ENCODE peak calls at places on chromosomes 5 and 9, in five cellular contexts. L is upper lobe of right lung, E is IMR-90, O is lower lobe of right lung, X is OCI-LY7. H is an unnamed sample. For H3K4me1 and H3K36me3, the result is how much of the 10 kb centered on the place peaks cover.

GRCh38 chr5:7983433-7983832 is 114.5 kb downstream of the MTRR start:
- DNase-seq in X (no peak), O (no peak), L (no peak), E (no peak), H (no peak)

GRCh38 chr5:59744531-59744992 is 149.0 kb downstream of the PDE4D start:
- DNase-seq in O (no peak), E (peak), X (no peak), L (no peak), H (no peak)

GRCh38 chr9:8234286-8234819 is 434.8 kb upstream of the DMAC1 start:
- DNase-seq in L (no peak), X (no peak), O (no peak), E (no peak), H (no peak)

GRCh38 chr9:126953089-126953809 is 38.7 kb downstream of the RALGPS1 start:
- DNase-seq in X (no peak), O (no peak), E (peak), L (no peak), H (no peak)

GRCh38 chr9:114086009-114086408 is 7.9 kb upstream of the AMBP start:
- DNase-seq in L (no peak), X (no peak), O (no peak), E (no peak), H (no peak)

GRCh38 chr5:61082516-61083280 is 79.6 kb downstream of the SMIM15 start:
- DNase-seq in O (no peak), X (no peak), E (peak), L (no peak), H (no peak)

GRCh38 chr5:94423411-94423810 is 195.0 kb downstream of the KIAA0825 start:
- DNase-seq in L (no peak), O (no peak), X (no peak), E (no peak), H (no peak)

GRCh38 chr9:86303316-86303975 is 21.1 kb upstream of the ISCA1 start:
- DNase-seq in E (peak), X (no peak), O (no peak), L (no peak), H (no peak)

GRCh38 chr9:128257086-128257825 is 18.6 kb downstream of the GOLGA2 start:
- DNase-seq in O (no peak), E (no peak), X (no peak), L (no peak), H (no peak)

GRCh38 chr5:139297439-139298133 is 4.0 kb downstream of the MATR3 start:
- DNase-seq in X (no peak), L (no peak), E (no peak), O (no peak), H (no peak)

GRCh38 chr9:92664394-92665152 is 5.4 kb downstream of the IPPK start:
- DNase-seq in L (peak), E (peak), X (peak), O (no peak), H (no peak)

GRCh38 chr5:111163000-111163399 is 61.2 kb upstream of the CAMK4 start:
- DNase-seq in E (peak), O (no peak), X (no peak), L (no peak), H (no peak)

GRCh38 chr5:95526871-95527270 is 27.9 kb downstream of the SKIC3 start:
- DNase-seq in O (no peak), E (peak), X (no peak), L (no peak), H (no peak)

DNA sequence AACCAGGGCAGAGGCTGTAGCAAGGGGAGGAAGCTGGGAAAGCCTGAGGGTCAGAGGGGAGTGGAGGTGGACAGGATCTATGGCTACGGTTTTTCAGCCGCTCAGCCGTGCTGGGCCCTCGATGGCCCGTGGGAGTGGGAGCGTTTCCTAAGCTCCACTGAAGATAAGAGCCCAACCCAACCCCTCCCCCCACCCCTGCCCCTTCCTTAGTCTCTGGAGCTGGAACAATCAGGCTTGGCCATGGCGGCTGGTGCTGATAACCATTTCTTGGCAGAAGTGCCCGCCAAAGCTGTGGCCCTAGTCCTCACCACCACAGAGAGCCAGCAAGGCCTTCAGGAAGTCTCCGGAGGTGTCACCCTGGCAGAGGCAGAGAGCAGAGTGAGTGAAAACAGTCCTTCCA is 20.3 kb upstream of the TNIP1 start:
- DNase-seq in O (no peak), L (no peak), E (no peak), X (no peak), H (no peak)
- H3K4me1 ChIP-seq in O (half or more), L (half or more), E (under half), X (under half), H (under half)

GRCh38 chr5:31680528-31680927 is 41.6 kb downstream of the PDZD2 start:
- DNase-seq in E (no peak), L (no peak), X (no peak), O (no peak), H (no peak)
- H3K4me3 ChIP-seq in E (no peak), L (no peak), X (no peak), O (no peak), H (no peak)

GRCh38 chr9:97321681-97322080 is 14.2 kb downstream of the CCDC180 start:
- DNase-seq in O (no peak), X (no peak), L (no peak), E (no peak), H (no peak)

GRCh38 chr9:97319380-97319779 is 11.9 kb downstream of the CCDC180 start:
- DNase-seq in O (no peak), L (no peak), E (no peak), X (no peak), H (no peak)

GRCh38 chr9:97320080-97320642 is 12.7 kb downstream of the CCDC180 start:
- DNase-seq in X (no peak), O (no peak), L (no peak), E (no peak), H (no peak)

GRCh38 chr9:97322105-97322504 is 14.6 kb downstream of the CCDC180 start:
- DNase-seq in O (no peak), L (no peak), E (no peak), X (no peak), H (no peak)

DNA sequence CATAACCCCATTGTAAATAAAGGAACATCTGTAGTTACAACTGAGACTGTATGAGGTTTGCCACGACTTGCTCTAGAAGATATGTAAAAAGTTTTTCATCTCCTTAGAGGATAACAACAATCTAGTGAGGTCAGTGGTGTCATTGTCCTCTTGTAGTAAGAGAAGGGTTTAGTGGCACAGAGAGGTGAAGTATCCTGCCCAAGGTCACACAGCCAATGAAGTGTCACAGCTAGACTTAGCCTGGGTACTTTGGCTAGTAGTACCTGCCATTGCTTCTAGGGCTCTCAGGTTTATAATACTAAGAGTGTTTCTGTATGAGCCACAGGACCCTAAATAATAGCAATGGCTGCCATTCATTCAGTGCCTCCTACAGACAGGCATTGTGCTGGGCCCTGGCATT is 13.8 kb downstream of the CCDC180 start:
- DNase-seq in L (no peak), E (no peak), O (no peak), X (no peak), H (no peak)
- H3K36me3 ChIP-seq in L (under half), E (under half), O (under half), X (under half), H (under half)

GRCh38 chr9:130845254-130845653 is 10.2 kb downstream of the ABL1 start:
- DNase-seq in O (no peak), E (no peak), L (no peak), X (no peak), H (no peak)
- H3K4me1 ChIP-seq in O (half or more), E (under half), L (half or more), X (under half), H (under half)

DNA sequence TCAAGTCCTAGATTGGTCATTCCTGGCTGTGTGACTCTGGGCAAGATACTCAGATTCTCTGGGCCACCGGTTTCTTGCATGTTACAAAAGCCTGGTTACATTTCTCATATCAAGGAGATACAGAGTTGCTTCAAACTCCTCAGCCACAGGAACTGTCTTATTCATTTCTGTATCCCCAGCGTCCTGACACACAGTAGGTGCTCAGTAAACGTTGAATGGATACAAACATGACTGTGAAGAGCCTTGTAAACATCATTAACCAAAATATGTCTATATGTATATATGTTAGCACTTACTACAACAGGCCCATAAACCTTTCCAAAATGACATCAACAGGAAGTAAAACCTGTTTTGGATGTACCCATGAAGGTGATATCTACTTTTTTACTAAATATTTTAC is 1.6 kb downstream of the CLTB start:
- DNase-seq in X (no peak), O (no peak), L (no peak), E (no peak), H (no peak)
- H3K4me3 ChIP-seq in X (peak), O (peak), L (peak), E (no peak), H (no peak)

DNA sequence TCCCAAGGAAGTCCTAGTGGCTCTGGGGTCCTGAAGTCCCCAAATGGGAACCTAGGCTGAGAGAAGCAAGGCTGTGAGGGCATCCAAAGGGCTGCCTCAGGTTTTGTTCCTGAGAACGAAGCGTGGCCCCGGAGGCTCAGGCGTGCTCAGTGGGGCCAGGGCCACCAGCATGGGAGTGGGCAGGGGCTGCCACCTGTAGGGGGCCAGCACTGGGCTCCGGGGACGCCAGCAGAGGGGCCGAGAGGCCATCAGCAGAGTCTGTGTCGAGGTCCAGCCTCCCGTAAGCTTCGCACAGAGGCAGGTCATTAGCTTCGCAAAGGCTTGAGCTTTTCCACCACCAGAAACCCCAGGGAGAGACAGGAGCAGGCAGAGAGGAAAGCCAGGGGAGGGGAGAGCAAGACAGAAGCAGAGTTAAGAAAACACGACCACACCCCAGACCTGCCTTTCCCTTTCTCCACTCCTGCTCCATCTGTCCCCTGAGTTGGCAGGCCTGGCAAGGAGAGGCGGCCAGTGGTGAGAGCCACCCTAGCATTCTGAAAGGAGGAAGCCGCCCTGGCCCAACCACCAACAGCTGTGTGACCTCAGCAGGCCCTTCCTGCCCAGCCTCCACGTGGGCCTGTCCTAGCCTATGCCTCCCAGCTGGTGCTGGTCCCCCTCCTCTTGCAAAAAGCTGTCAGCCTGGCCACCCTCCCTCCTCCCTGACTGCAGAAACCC is 5.5 kb upstream of the SURF6 start:
- DNase-seq in E (no peak), L (peak), X (no peak), O (peak), H (no peak)
- H3K36me3 ChIP-seq in E (half or more), L (half or more), X (half or more), O (half or more), H (under half)

GRCh38 chr9:131627846-131628820 is 82.8 kb downstream of the PRRT1B start:
- DNase-seq in L (peak), E (peak), O (peak), X (no peak), H (no peak)
- H3K4me1 ChIP-seq in L (under half), E (under half), O (under half), X (under half), H (under half)